ENCODE peak calls at places on chromosome 16, in four cellular contexts. J is A549, X is WTC11, F is HepG2. A is an unnamed sample.

GRCh38 chr16:19578378-19578851 is 22.9 kb downstream of the VPS35L start:
- DNase-seq in J (no peak), X (no peak), F (no peak), A (no peak)

GRCh38 chr16:57185446-57185944 is 344 bp downstream of the PSME3IP1 start:
- DNase-seq in J (peak), X (no peak), F (no peak), A (peak)

GRCh38 chr16:72858611-72859493 is 189.1 kb downstream of the ZFHX3 start:
- DNase-seq in J (no peak), X (no peak), F (no peak), A (no peak)

GRCh38 chr16:2902337-2903130 is 9.2 kb upstream of the FLYWCH1 start:
- DNase-seq in J (no peak), X (peak), F (no peak), A (peak)

GRCh38 chr16:4412159-4412558 is 4.2 kb downstream of the CORO7 start:
- DNase-seq in J (no peak), X (no peak), F (no peak), A (no peak)

GRCh38 chr16:72036098-72036497 is 18.2 kb upstream of the HP start:
- DNase-seq in J (no peak), X (no peak), F (no peak), A (no peak)

GRCh38 chr16:68752602-68753001 is 15.5 kb downstream of the CDH1 start:
- DNase-seq in J (peak), X (no peak), F (peak), A (no peak)

GRCh38 chr16:71807905-71808592 is 585 bp downstream of the AP1G1 start:
- DNase-seq in J (peak), X (no peak), F (no peak), A (peak)

GRCh38 chr16:69796285-69797118 is 34.4 kb downstream of the WWP2 start:
- DNase-seq in J (peak), X (no peak), F (peak), A (peak)

GRCh38 chr16:58102665-58103427 is 26.3 kb downstream of the CFAP20 start:
- DNase-seq in J (no peak), X (no peak), F (no peak), A (no peak)

GRCh38 chr16:3266873-3267537 is 10.6 kb upstream of the MEFV start:
- DNase-seq in J (peak), X (no peak), F (peak), A (no peak)

GRCh38 chr16:21283521-21284289 is 5.6 kb upstream of the CRYM start:
- DNase-seq in J (peak), X (peak), F (peak), A (no peak)

GRCh38 chr16:63066552-63066951 is 1030.3 kb upstream of the CDH8 start:
- DNase-seq in J (peak), X (no peak), F (no peak), A (no peak)

GRCh38 chr16:14559809-14560227 is 70.2 kb downstream of the PARN start:
- DNase-seq in J (peak), X (no peak), F (peak), A (no peak)

GRCh38 chr16:82715833-82716232 is 89.1 kb downstream of the CDH13 start:
- DNase-seq in J (no peak), X (no peak), F (no peak), A (no peak)

GRCh38 chr16:3734758-3735221 is 17.5 kb upstream of the TRAP1 start:
- DNase-seq in J (no peak), X (no peak), F (no peak), A (no peak)

GRCh38 chr16:2149630-2150417 is 1.4 kb downstream of the RAB26 start:
- DNase-seq in J (peak), X (peak), F (peak), A (no peak)

GRCh38 chr16:49547448-49547847 is 173.8 kb downstream of the C16orf78 start:
- DNase-seq in J (no peak), X (no peak), F (no peak), A (no peak)

GRCh38 chr16:74998481-74999207 is at the start of gene ZNRF1:
- DNase-seq in J (peak), X (peak), F (peak), A (peak)
- TF ChIP-seq NR3C1 in J (no peak), X (no peak), F (no peak), A (no peak)

GRCh38 chr16:83967838-83968482 is at the start of gene NECAB2:
- DNase-seq in J (no peak), X (peak), F (no peak), A (peak)
- TF ChIP-seq NR3C1 in J (no peak), X (no peak), F (no peak), A (no peak)

GRCh38 chr16:88063201-88063773 is 112.1 kb downstream of the BANP start:
- DNase-seq in J (no peak), X (no peak), F (no peak), A (no peak)

GRCh38 chr16:88059701-88060386 is 108.6 kb downstream of the BANP start:
- DNase-seq in J (no peak), X (no peak), F (no peak), A (no peak)

GRCh38 chr16:88060524-88061219 is 109.4 kb downstream of the BANP start:
- DNase-seq in J (no peak), X (no peak), F (no peak), A (no peak)

GRCh38 chr16:88062341-88062861 is 111.2 kb downstream of the BANP start:
- DNase-seq in J (no peak), X (no peak), F (no peak), A (no peak)

DNA sequence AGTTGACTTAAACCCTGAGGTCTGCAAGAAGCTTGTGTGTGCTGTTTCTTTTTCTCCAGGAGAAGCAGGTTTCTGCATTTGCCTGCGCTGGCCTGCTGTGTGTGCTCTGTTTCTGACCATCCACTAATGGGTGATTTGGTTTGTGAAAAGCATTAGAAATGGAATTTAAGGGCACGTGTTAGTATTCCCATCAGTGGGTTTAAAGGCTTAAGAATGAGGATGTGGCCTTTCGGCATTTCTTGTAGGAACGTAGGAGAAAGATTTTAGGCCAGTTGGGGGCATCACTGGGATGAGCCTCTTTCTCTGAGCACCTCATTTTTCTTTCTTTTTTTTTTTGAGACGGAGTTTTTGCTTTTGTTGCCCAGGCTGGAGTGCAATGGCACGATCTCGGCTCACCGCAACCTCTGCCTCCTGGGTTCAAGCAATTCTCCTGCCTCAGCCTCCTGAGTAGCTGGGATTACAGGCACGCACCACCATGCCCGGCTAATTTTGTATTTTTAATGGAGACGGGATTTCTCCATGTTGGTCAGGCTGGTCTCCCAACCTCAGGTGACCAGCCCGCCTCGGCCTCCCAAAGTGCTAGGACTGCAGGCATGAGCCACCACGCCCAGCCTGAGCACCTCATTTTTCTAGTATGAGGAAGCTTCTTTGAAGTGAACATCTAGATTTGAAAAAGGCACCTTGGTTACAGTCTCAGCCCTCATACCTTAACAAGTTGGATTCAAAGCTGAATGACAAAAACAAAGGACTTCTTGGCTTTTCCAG is 110.3 kb downstream of the BANP start:
- DNase-seq in J (no peak), X (no peak), F (no peak), A (no peak)
- TF ChIP-seq NR3C1 in J (no peak), X (no peak), F (no peak), A (no peak)

DNA sequence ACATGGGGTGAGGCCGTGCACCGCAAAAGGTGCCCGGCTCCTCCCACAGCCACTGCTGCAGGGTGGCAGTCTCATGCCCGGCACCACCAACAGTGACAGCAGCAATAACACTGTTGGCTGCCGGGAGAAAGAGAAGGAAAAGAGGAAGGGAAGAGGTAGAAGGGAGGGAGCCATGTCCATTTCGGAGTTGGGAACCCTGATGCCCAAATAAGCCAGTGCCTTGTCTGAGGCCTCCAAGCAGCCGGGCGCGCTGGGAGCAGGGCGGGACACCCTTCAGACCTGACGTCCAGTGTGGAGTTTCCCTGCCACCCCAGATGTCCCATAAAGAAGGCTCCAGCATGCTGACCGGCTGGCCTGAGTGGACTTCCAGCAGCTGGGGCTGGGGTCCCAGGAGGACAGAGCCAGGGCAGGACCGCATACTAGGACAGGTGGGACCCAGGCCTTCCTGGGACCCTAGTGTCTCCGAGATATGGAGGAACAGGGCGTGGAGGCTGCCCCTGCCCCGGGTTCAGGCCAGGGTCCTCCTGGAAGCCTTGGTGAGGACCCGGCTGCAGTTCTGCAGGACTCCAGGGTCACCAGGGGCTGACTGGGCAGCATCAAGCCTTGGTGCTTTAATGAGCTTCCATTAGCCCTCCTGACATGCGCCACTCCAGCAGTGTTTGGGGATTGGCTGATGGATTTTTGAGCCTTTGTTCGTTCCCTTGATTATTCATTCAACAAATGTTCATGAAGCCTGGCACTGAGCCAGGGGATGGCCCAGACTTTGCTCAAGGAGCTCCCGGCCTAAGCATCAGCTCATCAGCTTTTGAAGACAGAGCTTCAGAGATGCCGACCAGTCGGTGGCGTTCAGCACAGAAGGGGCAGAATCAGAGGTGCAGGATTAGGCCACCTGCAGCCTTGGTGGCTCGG is 223.6 kb upstream of the CIBAR2 start:
- DNase-seq in J (peak), X (no peak), F (no peak), A (no peak)
- TF ChIP-seq NR3C1 in J (no peak), X (no peak), F (no peak), A (no peak)